ENCODE peak calls at places on chromosome 1, in ten cellular contexts. D is transverse colon, X is ovary, R is stomach, Y is breast epithelium, A is right lobe of liver, E is A549, Z is body of pancreas, Q is heart left ventricle, P is uterus. F is an unnamed sample.

GRCh38 chr1:81304187-81304586 is 496.5 kb upstream of the ADGRL2 start:
- DNase-seq in D (no peak), Y (no peak), Z (no peak), X (no peak), Q (no peak), A (no peak), E (peak), R (no peak), P (no peak), F (no peak)

GRCh38 chr1:94614980-94615379 is 73.4 kb upstream of the F3 start:
- DNase-seq in D (peak), R (peak), E (no peak), Q (peak), Y (no peak), A (no peak), X (no peak), Z (no peak), P (no peak), F (no peak)

GRCh38 chr1:213119794-213120193 is 68.8 kb downstream of the RPS6KC1 start:
- DNase-seq in E (no peak), Y (no peak), P (no peak), Z (no peak), A (no peak), X (no peak), D (no peak), R (no peak), Q (no peak), F (no peak)

GRCh38 chr1:51063121-51063520 is 38.9 kb upstream of the C1orf185 start:
- DNase-seq in Q (no peak), Y (no peak), R (no peak), E (peak), Z (no peak), A (no peak), D (no peak), X (no peak), P (no peak), F (no peak)

GRCh38 chr1:44035726-44036408 is 4.6 kb upstream of the SLC6A9 start:
- DNase-seq in R (no peak), P (peak), Q (peak), Z (peak), D (peak), E (no peak), Y (no peak), X (peak), A (no peak), F (no peak)

GRCh38 chr1:183105449-183105848 is 80.6 kb upstream of the LAMC2 start:
- DNase-seq in E (no peak), D (no peak), P (no peak), R (no peak), Z (no peak), Q (no peak), A (no peak), X (no peak), Y (no peak), F (no peak)

GRCh38 chr1:211132681-211133392 is 1.1 kb downstream of the KCNH1 start:
- DNase-seq in X (no peak), R (no peak), E (no peak), A (no peak), Y (no peak), Q (no peak), D (no peak), P (no peak), Z (no peak), F (no peak)

GRCh38 chr1:54577612-54578011 is 29.6 kb downstream of the ACOT11 start:
- DNase-seq in R (peak), Q (peak), Y (no peak), E (no peak), P (peak), A (peak), X (no peak), Z (peak), D (peak), F (peak)

GRCh38 chr1:88890790-88891317 is 513 bp downstream of the GTF2B start:
- DNase-seq in Q (no peak), Z (peak), A (no peak), Y (no peak), D (peak), R (peak), P (no peak), E (no peak), X (peak), F (no peak)

GRCh38 chr1:88891318-88892145 is at the start of gene GTF2B:
- DNase-seq in E (peak), X (peak), Z (peak), Y (peak), R (peak), P (peak), D (peak), Q (peak), A (peak), F (peak)

GRCh38 chr1:88897070-88897730 is 5.8 kb upstream of the GTF2B start:
- DNase-seq in P (no peak), Y (no peak), Q (no peak), R (no peak), X (no peak), Z (no peak), E (no peak), A (no peak), D (no peak), F (no peak)

GRCh38 chr1:88888755-88889154 is 2.6 kb downstream of the GTF2B start:
- DNase-seq in R (no peak), E (no peak), P (no peak), D (no peak), X (no peak), Z (no peak), Q (no peak), Y (no peak), A (no peak), F (no peak)

DNA sequence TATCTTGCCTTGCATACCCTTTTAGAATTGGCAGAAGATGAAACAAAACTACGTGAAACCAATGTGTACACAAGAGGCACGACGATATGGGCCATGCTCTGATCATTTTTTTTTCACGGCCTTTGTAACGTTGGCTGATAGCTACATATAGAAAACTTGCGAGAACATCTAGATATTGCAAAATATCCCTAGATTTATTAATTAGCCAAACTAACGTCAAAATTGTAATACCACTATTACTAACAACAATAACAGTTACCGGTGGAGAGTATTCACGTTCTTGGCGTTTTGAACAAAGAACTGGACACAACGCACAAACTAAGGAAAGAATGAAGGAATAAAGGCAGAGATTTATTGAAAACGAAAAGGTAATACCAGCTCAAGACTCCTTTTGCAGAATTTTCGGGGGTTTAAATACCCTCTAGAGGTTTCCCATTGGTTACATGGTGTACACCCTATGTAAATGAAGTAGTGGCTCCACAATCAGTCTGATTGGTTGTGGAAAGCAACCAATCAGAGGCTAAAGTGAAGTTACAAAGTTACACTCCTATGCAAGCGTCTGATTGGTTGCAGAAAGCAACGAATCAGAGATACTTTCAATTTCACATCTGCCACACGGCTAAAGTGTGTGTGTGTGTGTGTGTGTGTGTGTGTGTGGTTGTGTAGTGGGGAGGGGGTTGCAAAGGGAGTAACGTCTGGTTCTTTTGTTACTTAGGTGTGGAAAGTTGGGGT is 945 bp upstream of the GTF2B start:
- DNase-seq in Q (no peak), Z (peak), R (no peak), E (peak), P (no peak), A (peak), Y (no peak), D (no peak), X (no peak), F (no peak)
- TF ChIP-seq POLR2A in Q (no peak), Z (no peak), R (no peak), E (no peak), P (no peak), A (peak), Y (no peak), D (no peak), X (no peak), F (no peak)

GRCh38 chr1:4118746-4119515 is 218.9 kb upstream of the C1orf174 start:
- DNase-seq in P (no peak), D (no peak), X (no peak), Z (no peak), R (no peak), E (no peak), A (no peak), Y (peak), Q (no peak), F (no peak)

GRCh38 chr1:4113897-4114296 is 213.8 kb upstream of the C1orf174 start:
- DNase-seq in X (no peak), A (no peak), E (no peak), P (no peak), R (no peak), Y (no peak), D (no peak), Q (no peak), Z (no peak), F (no peak)

GRCh38 chr1:4115191-4115900 is 215.3 kb upstream of the C1orf174 start:
- DNase-seq in X (no peak), E (no peak), P (no peak), Z (no peak), Y (no peak), R (no peak), D (no peak), Q (no peak), A (peak), F (no peak)

GRCh38 chr1:4119516-4120220 is 219.6 kb upstream of the C1orf174 start:
- DNase-seq in Y (peak), R (no peak), P (no peak), E (no peak), Q (no peak), A (peak), Z (no peak), D (no peak), X (no peak), F (no peak)

DNA sequence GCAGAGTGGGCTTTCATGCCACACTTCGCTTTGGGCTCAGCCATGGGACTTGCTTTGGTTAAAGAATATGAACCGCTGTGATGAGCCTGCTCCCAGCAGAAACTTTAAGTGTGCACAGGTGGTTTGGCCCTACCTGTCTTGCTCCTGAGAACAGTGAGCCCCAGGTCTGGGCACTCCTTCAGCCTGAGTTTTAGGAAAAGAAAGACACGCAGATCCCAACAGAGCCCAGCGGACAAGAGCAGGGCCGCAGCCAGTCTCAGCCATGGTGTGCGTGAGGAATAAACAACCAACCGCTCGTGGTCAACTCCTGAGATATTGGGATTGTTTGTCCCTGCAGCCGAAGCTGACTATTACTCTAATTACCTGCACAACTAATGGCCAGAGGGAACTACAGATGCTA is 217.1 kb upstream of the C1orf174 start:
- DNase-seq in P (no peak), Q (no peak), X (no peak), Y (peak), Z (no peak), E (no peak), A (peak), D (no peak), R (no peak), F (no peak)
- TF ChIP-seq CTCF in P (no peak), Q (no peak), X (no peak), Y (no peak), Z (no peak), E (no peak), A (no peak), D (no peak), R (no peak), F (no peak)

GRCh38 chr1:165645654-165646366 is 14.8 kb downstream of the MGST3 start:
- DNase-seq in D (peak), A (peak), Y (no peak), P (no peak), Q (peak), X (no peak), E (peak), Z (peak), R (peak), F (no peak)
- TF ChIP-seq POLR2A in D (no peak), A (no peak), Y (no peak), P (no peak), Q (no peak), X (no peak), E (no peak), Z (no peak), R (no peak), F (no peak)

DNA sequence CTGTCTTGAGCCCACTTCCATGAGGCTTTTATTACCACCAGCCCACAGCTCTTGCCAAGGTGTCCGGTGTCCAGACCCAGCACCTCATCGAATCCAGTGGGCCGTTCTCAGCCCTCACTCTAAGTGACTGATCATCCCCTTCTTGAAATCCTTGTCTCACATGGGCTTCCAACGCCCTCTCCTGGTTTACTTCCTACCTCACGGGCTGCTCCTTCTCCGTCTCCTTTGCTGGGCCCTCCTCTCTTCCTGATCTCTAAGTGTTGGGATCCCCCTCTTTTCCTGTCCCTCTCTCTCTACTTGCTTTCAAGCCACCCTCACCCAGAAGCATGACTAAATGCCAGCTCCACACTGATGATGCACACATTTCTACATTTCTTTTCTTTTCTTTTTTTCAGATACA is 9.0 kb upstream of the RHBG start:
- DNase-seq in P (no peak), E (no peak), Y (no peak), R (no peak), D (no peak), Q (no peak), A (no peak), X (no peak), Z (no peak), F (no peak)
- TF ChIP-seq CTCF in P (no peak), E (no peak), Y (no peak), R (no peak), D (no peak), Q (no peak), A (no peak), X (no peak), Z (no peak), F (no peak)

DNA sequence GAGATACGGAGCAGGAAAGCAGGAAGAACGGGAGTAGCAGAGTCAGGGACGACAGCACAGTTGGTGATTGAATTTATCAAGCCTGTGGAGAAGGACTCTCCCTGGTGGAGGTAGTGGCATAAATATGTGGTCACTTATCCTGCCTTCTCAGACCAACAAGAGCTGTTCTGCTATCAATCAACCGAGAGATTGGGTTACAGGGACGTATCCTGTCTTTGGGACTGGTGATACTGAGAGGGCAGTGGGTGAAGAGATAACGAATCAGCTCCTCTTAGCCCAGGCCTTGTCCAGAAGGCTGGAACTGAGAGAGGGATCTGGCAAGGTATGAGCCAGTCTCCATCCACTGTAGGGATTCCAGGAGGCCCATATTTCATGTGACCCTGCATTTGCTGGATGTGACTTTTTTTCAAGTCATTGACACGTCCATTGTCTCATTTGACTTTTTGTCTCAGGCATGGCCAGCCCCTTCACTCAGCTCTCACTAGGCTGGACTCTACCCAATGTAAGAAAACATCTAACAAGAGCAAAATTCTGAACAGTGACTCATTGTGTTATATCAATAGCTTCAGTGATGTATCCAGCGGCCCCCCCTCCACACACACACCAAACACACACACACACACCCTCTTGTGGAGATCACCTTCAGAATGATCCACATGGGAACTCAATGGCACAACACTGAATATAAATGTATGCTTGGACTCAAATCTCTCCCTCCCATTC is 11.3 kb downstream of the C1orf116 start:
- DNase-seq in Y (no peak), Q (no peak), X (no peak), R (no peak), D (no peak), A (no peak), E (no peak), Z (no peak), P (no peak), F (no peak)
- TF ChIP-seq POLR2A in Y (no peak), Q (no peak), X (no peak), R (no peak), D (no peak), A (no peak), E (no peak), Z (no peak), P (no peak), F (no peak)

GRCh38 chr1:204591473-204592090 is 75.4 kb downstream of the MDM4 start:
- DNase-seq in Z (no peak), D (no peak), Y (no peak), X (no peak), E (no peak), P (no peak), R (no peak), Q (no peak), A (no peak), F (no peak)
- TF ChIP-seq CTCF in Z (no peak), D (no peak), Y (no peak), X (no peak), E (no peak), P (no peak), R (no peak), Q (no peak), A (no peak), F (no peak)

GRCh38 chr1:155014709-155015508 is 12.3 kb downstream of the ZBTB7B start:
- DNase-seq in R (no peak), X (no peak), Z (no peak), D (no peak), P (no peak), A (no peak), Y (no peak), Q (no peak), E (no peak), F (no peak)

GRCh38 chr1:155016231-155016831 is 13.7 kb downstream of the ZBTB7B start:
- DNase-seq in Q (no peak), D (peak), Z (no peak), X (peak), P (no peak), E (no peak), Y (no peak), R (no peak), A (no peak), F (no peak)

GRCh38 chr1:155013632-155014031 is 11.0 kb downstream of the ZBTB7B start:
- DNase-seq in Q (no peak), Z (no peak), Y (no peak), X (no peak), R (no peak), E (no peak), P (no peak), A (no peak), D (peak), F (no peak)

GRCh38 chr1:155017021-155017945 is 14.7 kb downstream of the ZBTB7B start:
- DNase-seq in E (peak), Z (peak), P (peak), R (peak), Y (peak), Q (peak), D (peak), A (peak), X (peak), F (peak)

DNA sequence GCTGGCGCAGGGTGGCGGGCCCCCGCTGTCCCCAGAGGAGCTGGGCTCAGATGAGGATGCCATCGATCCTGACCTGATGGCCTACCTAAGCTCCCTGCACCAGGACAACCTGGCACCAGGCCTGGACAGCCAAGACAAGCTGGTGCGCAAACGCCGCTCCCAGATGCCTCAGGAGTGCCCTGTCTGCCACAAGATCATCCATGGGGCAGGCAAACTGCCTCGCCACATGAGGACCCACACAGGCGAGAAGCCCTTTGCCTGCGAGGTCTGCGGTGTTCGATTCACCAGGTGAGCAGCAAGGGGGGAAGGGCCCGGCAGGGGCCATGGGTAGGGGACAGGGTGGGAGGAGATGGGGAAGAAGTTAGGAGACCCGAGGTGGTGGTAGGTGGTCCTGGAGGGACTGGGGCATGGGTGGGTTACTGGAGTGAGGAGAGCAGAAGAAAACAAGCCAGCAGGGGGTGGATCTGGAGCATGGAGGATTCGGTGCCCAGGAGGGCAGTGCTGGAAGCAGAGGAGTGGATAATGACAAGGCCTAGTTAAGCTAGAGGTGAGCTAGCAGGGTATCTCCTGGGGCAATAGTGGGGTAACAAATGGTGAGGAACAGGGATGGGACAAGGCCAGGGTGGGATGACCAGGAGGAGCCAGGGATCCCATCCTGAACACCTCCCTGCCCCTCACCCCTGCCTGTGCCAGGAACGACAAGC is 13.1 kb downstream of the ZBTB7B start:
- DNase-seq in R (no peak), X (no peak), P (no peak), Q (no peak), Z (no peak), A (no peak), E (no peak), Y (no peak), D (no peak), F (no peak)
- TF ChIP-seq POLR2A in R (no peak), X (no peak), P (no peak), Q (no peak), Z (no peak), A (no peak), E (no peak), Y (no peak), D (no peak), F (no peak)

DNA sequence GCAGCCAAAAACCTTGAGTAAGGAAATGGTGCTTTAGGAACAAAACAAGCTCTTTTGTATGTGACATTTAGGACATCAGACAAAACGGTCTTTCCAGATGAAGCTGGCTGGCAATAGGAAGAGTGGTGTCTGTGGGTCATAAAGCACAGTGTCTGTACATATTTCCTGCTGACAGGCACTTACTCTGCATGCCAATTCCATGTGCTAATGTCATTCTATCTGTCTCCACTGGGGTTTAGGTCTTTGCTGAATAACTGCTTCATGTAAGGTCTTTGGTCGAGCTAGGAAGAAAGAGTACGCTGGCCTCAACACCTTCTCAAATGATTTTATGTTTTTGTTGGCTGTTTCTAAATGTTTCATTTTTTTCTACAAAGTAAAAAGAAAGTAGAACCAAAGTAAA is 163.5 kb downstream of the BRINP2 start:
- DNase-seq in X (no peak), D (no peak), Y (no peak), Q (no peak), P (no peak), A (no peak), E (peak), Z (no peak), R (no peak), F (no peak)
- TF ChIP-seq CTCF in X (no peak), D (no peak), Y (no peak), Q (peak), P (no peak), A (no peak), E (no peak), Z (peak), R (no peak), F (no peak)

GRCh38 chr1:25890249-25891034 is 14.9 kb upstream of the PAQR7 start:
- DNase-seq in Z (peak), D (peak), Y (no peak), P (no peak), A (no peak), E (peak), Q (no peak), R (peak), X (peak), F (no peak)
- TF ChIP-seq POLR2A in Z (no peak), D (peak), Y (no peak), P (no peak), A (no peak), E (no peak), Q (no peak), R (no peak), X (no peak), F (no peak)

F was measured in gastrocnemius medialis.